ENCODE peak calls at places on chromosomes 5 and 9, in six cellular contexts. N is cardiac fibroblast, M is AG10803, O is lung, T is choroid plexus epithelial cell, A is fibroblast of pulmonary artery. G is an unnamed sample.

GRCh38 chr5:41270423-41271251 is 57.3 kb upstream of the C6 start:
- DNase-seq in O (no peak), A (peak; percentile 89), T (peak; percentile 87), N (peak; percentile 91), M (peak; percentile 60), G (peak; percentile 54)

GRCh38 chr5:2024986-2025721 is 142.4 kb upstream of the IRX4 start:
- DNase-seq in M (no peak), T (no peak), O (no peak), A (no peak), N (no peak), G (no peak)

GRCh38 chr9:94199776-94200175 is 59.3 kb upstream of the ZNF169 start:
- DNase-seq in N (no peak), M (peak; percentile 56), A (no peak), O (no peak), T (peak; percentile 54), G (peak; percentile 3)

GRCh38 chr9:78023003-78023741 is 8.4 kb downstream of the GNAQ start:
- DNase-seq in A (peak; percentile 85), O (no peak), N (peak; percentile 83), T (peak; percentile 91), M (peak; percentile 83), G (peak; percentile 80)

GRCh38 chr9:118418887-118419620 is 714.9 kb downstream of the TLR4 start:
- DNase-seq in A (no peak), T (no peak), O (no peak), N (no peak), M (no peak), G (peak; percentile 76)

GRCh38 chr5:72070519-72070918 is 36.8 kb upstream of the MAP1B start:
- DNase-seq in N (no peak), M (no peak), T (no peak), A (no peak), O (no peak), G (no peak)

GRCh38 chr5:98173334-98173733 is 600.1 kb upstream of the RGMB start:
- DNase-seq in M (peak; percentile 47), N (peak; percentile 12), A (peak; percentile 38), O (no peak), T (peak; percentile 41), G (peak; percentile 85)

GRCh38 chr5:6572825-6573380 is 59.9 kb downstream of the NSUN2 start:
- DNase-seq in N (no peak), T (no peak), A (no peak), M (no peak), O (peak; percentile 23), G (no peak)

GRCh38 chr5:37786855-37787254 is 53.0 kb downstream of the GDNF start:
- DNase-seq in A (peak; percentile 70), T (peak; percentile 66), N (peak; percentile 58), O (no peak), M (peak; percentile 91), G (peak; percentile 82)

GRCh38 chr5:10595305-10595677 is 31.4 kb downstream of the ANKRD33B start:
- DNase-seq in O (no peak), N (no peak), A (no peak), T (no peak), M (peak; percentile 76), G (peak; percentile 18)

GRCh38 chr5:99105216-99105615 is 176.4 kb upstream of the CHD1 start:
- DNase-seq in O (no peak), T (peak; percentile 52), N (peak; percentile 31), A (peak; percentile 24), M (no peak), G (no peak)

GRCh38 chr5:172005708-172006377 is 595 bp downstream of the FBXW11 start:
- DNase-seq in T (no peak), A (no peak), M (peak; percentile 25), O (peak; percentile 34), N (peak; percentile 20), G (peak; percentile 17)

GRCh38 chr5:61991426-61991825 is 314.6 kb upstream of the KIF2A start:
- DNase-seq in M (no peak), O (no peak), T (no peak), N (no peak), A (no peak), G (no peak)

GRCh38 chr5:111389390-111390082 is 122.8 kb downstream of the STARD4 start:
- DNase-seq in O (no peak), A (peak; percentile 30), M (peak; percentile 78), N (no peak), T (peak; percentile 36), G (peak; percentile 84)

GRCh38 chr5:170541146-170541769 is 37.4 kb downstream of the KCNIP1 start:
- DNase-seq in N (no peak), O (no peak), T (no peak), A (no peak), M (no peak), G (no peak)

GRCh38 chr5:124061663-124062062 is 549.7 kb downstream of the CSNK1G3 start:
- DNase-seq in T (peak; percentile 88), O (peak; percentile 81), M (peak; percentile 33), A (peak; percentile 60), N (peak; percentile 89), G (peak; percentile 29)

GRCh38 chr5:158117467-158118165 is 258.7 kb upstream of the CLINT1 start:
- DNase-seq in A (no peak), O (no peak), N (no peak), M (peak; percentile 71), T (no peak), G (no peak)

GRCh38 chr9:96495341-96495740 is 45.4 kb downstream of the HABP4 start:
- DNase-seq in T (peak; percentile 91), M (peak; percentile 93), N (peak; percentile 79), A (peak; percentile 58), O (peak; percentile 57), G (no peak)

GRCh38 chr5:65986796-65987195 is 60.4 kb downstream of the ERBIN start:
- DNase-seq in M (no peak), A (no peak), T (no peak), N (no peak), O (no peak), G (no peak)

GRCh38 chr5:43533646-43534045 is 18.7 kb upstream of the C5orf34 start:
- DNase-seq in O (no peak), M (no peak), N (no peak), T (no peak), A (no peak), G (no peak)

GRCh38 chr9:134618823-134619454 is 22.7 kb upstream of the COL5A1 start:
- DNase-seq in N (no peak), T (no peak), M (no peak), O (no peak), A (no peak), G (no peak)

GRCh38 chr5:17340816-17341215 is 123.4 kb downstream of the BASP1 start:
- DNase-seq in O (no peak), M (no peak), N (peak; percentile 67), A (peak; percentile 51), T (peak; percentile 94), G (no peak)

DNA sequence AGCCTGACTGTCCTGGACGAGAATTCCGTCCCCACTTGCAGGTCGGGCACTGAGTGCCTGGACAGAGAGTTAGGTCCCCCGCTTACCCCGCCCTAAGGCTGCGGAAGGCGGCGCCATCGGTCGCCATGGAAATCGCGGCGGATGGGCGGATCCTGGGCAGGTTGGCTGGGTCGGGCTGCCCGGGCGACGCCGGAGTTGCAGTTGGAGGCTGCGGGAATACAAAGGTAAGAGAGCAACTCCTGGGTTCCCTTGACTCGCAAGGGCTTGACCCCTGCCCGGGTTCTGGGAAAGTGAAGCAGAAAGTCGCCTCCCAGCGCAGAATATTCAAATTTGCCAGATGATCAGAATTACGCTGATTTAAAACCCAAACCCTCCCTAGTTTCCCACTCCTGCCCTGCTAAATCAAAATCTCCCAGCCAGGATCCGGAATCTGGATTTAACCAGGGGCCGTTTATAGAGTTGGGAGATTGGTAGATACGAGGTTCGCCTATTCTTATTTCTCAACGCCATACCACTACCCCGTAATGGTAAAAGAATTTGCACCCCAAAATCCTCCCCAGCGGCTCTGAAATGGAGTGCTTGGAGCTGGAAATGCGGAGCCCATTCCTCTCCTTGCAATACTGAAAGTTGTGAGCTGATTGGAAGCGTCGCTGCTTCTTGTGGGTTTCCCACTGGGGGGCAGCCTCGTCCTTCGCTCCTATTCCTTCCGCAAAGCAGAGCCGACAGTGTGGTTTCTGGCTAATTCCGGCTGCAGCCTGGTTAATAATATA is 156.4 kb upstream of the RASEF start:
- DNase-seq in N (peak; percentile 86), O (peak; percentile 81), A (peak; percentile 80), T (peak; percentile 91), M (peak; percentile 83), G (peak; percentile 65)
- TF ChIP-seq CTCF in N (peak; percentile 83), O (peak; percentile 28), A (peak; percentile 37), T (peak; percentile 73), M (peak; percentile 83), G (peak; percentile 76)

DNA sequence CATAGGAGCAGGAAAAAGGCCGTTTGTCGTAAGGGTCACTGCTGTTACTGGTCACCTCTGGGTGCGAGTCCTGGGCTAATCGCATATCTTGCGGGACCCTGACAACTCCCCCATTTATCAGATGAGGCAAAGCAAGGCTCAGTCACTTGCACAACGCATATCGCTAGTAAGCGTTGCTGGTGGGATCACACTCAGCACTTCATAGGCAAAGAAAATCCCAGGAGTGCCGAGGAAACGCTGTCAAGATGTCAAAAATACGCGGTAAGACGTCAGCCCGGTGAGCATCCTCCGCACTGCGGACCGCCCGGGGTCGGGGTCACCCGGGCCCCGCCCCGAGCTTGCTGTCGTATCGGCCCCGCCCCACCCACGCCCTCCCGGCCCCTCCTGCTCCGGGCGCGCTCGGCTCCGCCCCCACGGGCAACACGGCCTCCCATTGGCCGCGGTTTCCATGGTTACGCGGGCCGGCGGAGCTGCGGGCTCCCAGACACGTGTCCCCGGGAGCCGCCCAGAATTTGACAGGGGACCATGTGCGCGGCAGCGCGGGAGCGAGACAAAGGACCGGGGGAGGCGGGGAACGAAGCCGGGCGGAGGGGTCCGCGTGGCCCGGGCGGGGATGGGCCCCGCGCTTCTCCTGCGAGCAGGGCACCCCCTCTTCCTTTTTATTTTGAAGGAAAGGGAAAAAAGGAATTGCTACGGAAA is 80.2 kb upstream of the IER5L start:
- DNase-seq in O (peak; percentile 86), N (peak; percentile 95), A (peak; percentile 90), M (peak; percentile 84), T (peak; percentile 94), G (peak; percentile 66)
- H3K4me3 ChIP-seq in O (no peak overlapping the region), N (no peak overlapping the region), A (peak overlapping the region; percentile 39), M (peak overlapping the region; percentile 47), T (peak overlapping the region; percentile 45), G (peak overlapping the region; percentile 7)

GRCh38 chr5:128854931-128855330 is 110.4 kb upstream of the SLC27A6 start:
- DNase-seq in M (no peak), T (no peak), N (no peak), A (no peak), O (no peak), G (no peak)
- TF ChIP-seq CTCF in M (no peak), T (no peak), N (no peak), A (no peak), O (no peak), G (no peak)

DNA sequence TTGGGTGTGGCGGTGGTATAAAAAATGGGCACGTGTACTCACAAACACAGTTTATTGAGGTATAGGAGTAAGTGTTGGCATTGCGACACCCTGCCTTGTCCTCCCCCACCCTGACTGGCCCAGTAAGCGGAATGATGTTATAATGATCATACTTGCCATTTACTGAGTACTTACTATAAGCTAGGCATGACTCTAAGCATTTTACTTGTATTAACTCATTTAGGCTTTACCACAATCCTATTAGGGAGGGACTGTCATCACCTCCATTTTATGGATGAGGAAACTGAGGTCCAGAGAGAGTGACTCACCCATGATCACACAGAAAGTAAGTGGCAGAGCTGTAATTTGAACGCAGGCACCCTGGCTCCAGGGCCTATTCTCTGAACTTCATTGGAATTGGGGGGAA is 2.3 kb downstream of the SMIM3 start:
- DNase-seq in N (peak; percentile 60), M (peak; percentile 92), T (peak; percentile 57), A (peak; percentile 47), O (no peak), G (peak; percentile 85)
- H3K4me3 ChIP-seq in N (peak overlapping the region; percentile 83), M (peak overlapping the region; percentile 88), T (peak overlapping the region; percentile 89), A (peak overlapping the region; percentile 66), O (no peak overlapping the region), G (no peak overlapping the region)

G was measured in bronchial epithelial cell.